ENCODE peak calls at places on chromosomes 5 and 9, in five cellular contexts. M is stimulated activated naive CD4-positive, alpha-beta T cell; Z is iris pigment epithelial cell; X is anterior cingulate cortex; C is activated CD4-positive, alpha-beta T cell treated with anti-CD3 and anti-CD28 coated beads, Interleukin-2, amount 50 U/mL, for 48 hours. P is an unnamed sample.

GRCh38 chr5:133251296-133252132 is 199.7 kb downstream of the HSPA4 start:
- DNase-seq in M (no peak), Z (no peak), X (no peak), C (no peak), P (no peak)

GRCh38 chr5:169590602-169591001 is 7.0 kb downstream of the SPDL1 start:
- DNase-seq in M (no peak), Z (no peak), X (no peak), C (no peak), P (no peak)

GRCh38 chr9:94084314-94084713 is at the start of gene PTPDC1:
- DNase-seq in M (no peak), Z (peak), X (peak), C (no peak), P (peak)

GRCh38 chr9:105908069-105908468 is 213.7 kb downstream of the TMEM38B start:
- DNase-seq in M (no peak), Z (no peak), X (no peak), C (no peak), P (no peak)

GRCh38 chr9:101428909-101429308 is 6.7 kb downstream of the ALDOB start:
- DNase-seq in M (no peak), Z (no peak), X (no peak), C (no peak), P (no peak)

GRCh38 chr5:98433673-98434072 is 339.8 kb upstream of the RGMB start:
- DNase-seq in M (no peak), Z (peak), X (no peak), C (no peak), P (peak)

GRCh38 chr5:115381911-115382662 is 85.6 kb upstream of the CCDC112 start:
- DNase-seq in M (no peak), Z (no peak), X (no peak), C (no peak), P (no peak)

GRCh38 chr5:78016831-78017529 is 240.8 kb upstream of the TBCA start:
- DNase-seq in M (no peak), Z (no peak), X (no peak), C (no peak), P (no peak)

GRCh38 chr5:10695055-10695649 is 65.9 kb downstream of the DAP start:
- DNase-seq in M (no peak), Z (peak), X (peak), C (peak), P (peak)

GRCh38 chr5:65076251-65076869 is 307.6 kb downstream of the CWC27 start:
- DNase-seq in M (peak), Z (peak), X (no peak), C (peak), P (peak)

GRCh38 chr9:131732061-131732526 is 7.8 kb downstream of the RAPGEF1 start:
- DNase-seq in M (no peak), Z (peak), X (no peak), C (peak), P (peak)

GRCh38 chr5:116576043-116576713 is 1.6 kb upstream of the SEMA6A start:
- DNase-seq in M (no peak), Z (peak), X (peak), C (peak), P (peak)

GRCh38 chr9:106287108-106287631 is 575.8 kb upstream of the ZNF462 start:
- DNase-seq in M (no peak), Z (no peak), X (no peak), C (no peak), P (no peak)

GRCh38 chr5:88732181-88732633 is 150.8 kb downstream of the MEF2C start:
- DNase-seq in M (no peak), Z (peak), X (peak), C (no peak), P (peak)

GRCh38 chr5:142507528-142507927 is 178.4 kb downstream of the FGF1 start:
- DNase-seq in M (no peak), Z (no peak), X (no peak), C (peak), P (no peak)